ENCODE peak calls at places on chromosomes 1 and 21, in eight cellular contexts. D is amygdala; A is GOT3; B is foreskin melanocyte; U is stimulated activated CD4-positive, alpha-beta T cell treated with anti-CD3 and anti-CD28 coated beads, Interleukin-1b, Interleukin-23, amount 100 ng/mL, for 48 hours; V is naive thymus-derived CD8-positive, alpha-beta T cell; L is LNCaP clone FGC; W is DMS153. F is an unnamed sample.

GRCh38 chr1:37342736-37343135 is 131.6 kb upstream of the ZC3H12A start:
- DNase-seq in D (no peak), U (no peak), W (no peak), V (no peak), L (no peak), B (no peak), A (no peak), F (no peak)

GRCh38 chr1:203380395-203381150 is 29.7 kb upstream of the FMOD start:
- DNase-seq in U (no peak), W (no peak), A (no peak), V (no peak), D (no peak), B (no peak), L (no peak), F (no peak)

GRCh38 chr1:86926886-86927285 is 12.5 kb downstream of the HS2ST1 start:
- DNase-seq in A (no peak), W (no peak), U (no peak), D (no peak), B (no peak), V (no peak), L (no peak), F (no peak)

GRCh38 chr1:87046951-87047350 is 132.5 kb downstream of the HS2ST1 start:
- DNase-seq in D (no peak), V (no peak), L (no peak), B (no peak), A (no peak), U (no peak), W (no peak), F (no peak)

GRCh38 chr21:25273945-25274344 is 333.3 kb downstream of the MRPL39 start:
- DNase-seq in V (no peak), D (no peak), W (no peak), A (no peak), L (no peak), U (no peak), B (no peak), F (no peak)

GRCh38 chr1:196558424-196558823 is 49.8 kb downstream of the KCNT2 start:
- DNase-seq in W (no peak), A (no peak), D (no peak), B (peak), L (no peak), U (no peak), V (no peak), F (peak)

GRCh38 chr1:217078010-217078704 is 354.9 kb upstream of the ESRRG start:
- DNase-seq in L (peak), A (no peak), V (no peak), U (no peak), B (no peak), D (no peak), W (peak), F (no peak)

GRCh38 chr1:154999651-155000474 is 2.7 kb upstream of the ZBTB7B start:
- DNase-seq in B (no peak), V (no peak), D (no peak), A (no peak), L (no peak), W (peak), U (peak), F (no peak)

GRCh38 chr1:111364690-111365089 is 62.8 kb downstream of the OVGP1 start:
- DNase-seq in W (no peak), D (no peak), V (no peak), A (no peak), L (no peak), U (no peak), B (no peak), F (no peak)

GRCh38 chr1:202858306-202858705 is 30.6 kb downstream of the RABIF start:
- DNase-seq in L (no peak), W (no peak), A (no peak), B (no peak), V (no peak), D (no peak), U (no peak), F (peak)

GRCh38 chr1:84782311-84782771 is 92.1 kb upstream of the SSX2IP start:
- DNase-seq in W (no peak), B (peak), V (peak), L (no peak), U (peak), A (peak), D (peak), F (no peak)

GRCh38 chr1:160261526-160261877 is 847 bp downstream of the DCAF8 start:
- DNase-seq in D (no peak), B (no peak), W (peak), A (no peak), U (peak), V (peak), L (peak), F (peak)

GRCh38 chr1:99737016-99737415 is 29.4 kb downstream of the FRRS1 start:
- DNase-seq in U (no peak), W (peak), B (peak), L (no peak), A (no peak), D (peak), V (no peak), F (peak)

GRCh38 chr1:104648269-104648691 is 898.6 kb downstream of the AMY1C start:
- DNase-seq in D (no peak), U (no peak), L (no peak), A (no peak), V (no peak), B (peak), W (peak), F (no peak)

GRCh38 chr1:36151133-36151844 is 2.0 kb upstream of the TRAPPC3 start:
- DNase-seq in A (no peak), D (no peak), L (no peak), B (no peak), V (no peak), U (no peak), W (no peak), F (no peak)

GRCh38 chr1:82604524-82604923 is 803.8 kb downstream of the ADGRL2 start:
- DNase-seq in D (no peak), A (no peak), L (peak), V (no peak), U (no peak), W (no peak), B (no peak), F (no peak)

GRCh38 chr1:31707711-31708110 is 3.9 kb upstream of the COL16A1 start:
- DNase-seq in A (no peak), V (no peak), W (no peak), B (peak), D (no peak), U (no peak), L (no peak), F (peak)

GRCh38 chr1:117342397-117342796 is 24.9 kb upstream of the MAN1A2 start:
- DNase-seq in U (no peak), L (no peak), V (no peak), D (no peak), B (no peak), A (no peak), W (no peak), F (no peak)

GRCh38 chr1:203559523-203559922 is 65.6 kb downstream of the OPTC start:
- DNase-seq in D (no peak), V (no peak), U (no peak), W (no peak), A (peak), B (no peak), L (no peak), F (peak)

GRCh38 chr1:160622885-160623633 is 23.8 kb downstream of the SLAMF1 start:
- DNase-seq in V (no peak), L (no peak), U (peak), W (no peak), B (no peak), A (no peak), D (no peak), F (no peak)

GRCh38 chr1:30265127-30266070 is 458.0 kb downstream of the MATN1 start:
- DNase-seq in D (no peak), V (no peak), L (no peak), A (no peak), U (no peak), W (no peak), B (no peak), F (no peak)

GRCh38 chr1:38463074-38463473 is 396.5 kb downstream of the RRAGC start:
- DNase-seq in A (no peak), L (no peak), B (no peak), D (no peak), W (no peak), U (no peak), V (no peak), F (no peak)

GRCh38 chr21:16841917-16842316 is 670.9 kb upstream of the CXADR start:
- DNase-seq in W (no peak), U (no peak), L (no peak), A (no peak), B (no peak), V (no peak), D (no peak), F (no peak)

GRCh38 chr1:43531453-43531905 is 796 bp downstream of the PTPRF start:
- DNase-seq in A (no peak), W (no peak), U (no peak), B (no peak), D (no peak), V (no peak), L (no peak), F (no peak)

GRCh38 chr1:180652791-180653190 is 21.0 kb downstream of the XPR1 start:
- DNase-seq in A (no peak), D (no peak), B (no peak), U (no peak), L (no peak), V (no peak), W (no peak), F (no peak)

GRCh38 chr1:186374313-186375151 is 521 bp downstream of the TPR start:
- DNase-seq in B (no peak), V (peak), U (peak), W (peak), D (no peak), L (peak), A (no peak), F (no peak)

GRCh38 chr1:11569954-11570353 is 84.3 kb downstream of the FBXO2 start:
- DNase-seq in A (no peak), V (no peak), L (no peak), U (no peak), D (no peak), W (no peak), B (no peak), F (no peak)